ENCODE peak calls at places on chromosome 5, in seven cellular contexts. X is stimulated activated CD8-positive, alpha-beta memory T cell treated with anti-CD3 and anti-CD28 coated beads, Interleukin-12 subunit alpha, Interleukin-12 subunit beta, amount 100 ng/mL, for 1 hour; W is heart right ventricle; D is RPMI7951; A is iris pigment epithelial cell; Q is natural killer cell treated with Interleukin-12 subunit alpha and Interleukin-12 subunit beta and Interleukin-15 and Interleukin-18, amount 100 ng/mL, for 72 hours; Z is hypothalamus. N is an unnamed sample.

GRCh38 chr5:34998058-34998789 is 49.5 kb downstream of the AGXT2 start:
- DNase-seq in D (peak; percentile 70), X (no peak), A (peak; percentile 74), W (no peak), Q (no peak), Z (no peak), N (no peak)

GRCh38 chr5:106875591-106876297 is 795.0 kb downstream of the EFNA5 start:
- DNase-seq in A (peak; percentile 38), D (peak; percentile 45), Z (peak; percentile 5), Q (no peak), W (no peak), X (no peak), N (peak; percentile 33)

GRCh38 chr5:19987594-19988345 is at the start of gene CDH18:
- DNase-seq in Z (peak; percentile 58), X (no peak), Q (no peak), A (peak; percentile 51), W (no peak), D (peak; percentile 44), N (peak; percentile 24)

GRCh38 chr5:473344-474192 is 30.6 kb downstream of the EXOC3 start:
- DNase-seq in Z (no peak), D (peak; percentile 38), Q (no peak), W (no peak), X (no peak), A (peak; percentile 42), N (peak; percentile 75)

GRCh38 chr5:59126665-59127354 is 543.9 kb downstream of the RAB3C start:
- DNase-seq in Z (no peak), Q (no peak), A (peak; percentile 70), W (no peak), D (peak; percentile 54), X (no peak), N (no peak)

GRCh38 chr5:160169326-160169725 is 50.1 kb upstream of the PWWP2A start:
- DNase-seq in W (peak; percentile 41), D (peak; percentile 73), X (no peak), Z (no peak), Q (no peak), A (peak; percentile 93), N (no peak)

GRCh38 chr5:175894251-175894650 is 22.9 kb downstream of the CPLX2 start:
- DNase-seq in A (no peak), Z (no peak), X (no peak), W (no peak), Q (peak; percentile 49), D (no peak), N (no peak)

GRCh38 chr5:142915840-142916424 is 145.8 kb downstream of the ARHGAP26 start:
- DNase-seq in Q (no peak), A (peak; percentile 44), D (no peak), X (no peak), W (no peak), Z (no peak), N (no peak)

GRCh38 chr5:96651047-96651446 is 11.1 kb upstream of the CAST start:
- DNase-seq in Z (no peak), D (no peak), X (no peak), W (no peak), Q (no peak), A (no peak), N (no peak)

GRCh38 chr5:96875805-96876291 is 452 bp upstream of the ERAP2 start:
- DNase-seq in A (peak; percentile 25), D (peak; percentile 62), Q (no peak), Z (no peak), X (no peak), W (no peak), N (no peak)

GRCh38 chr5:32687167-32687831 is 23.8 kb upstream of the NPR3 start:
- DNase-seq in X (no peak), Z (no peak), D (no peak), Q (peak; percentile 28), W (peak; percentile 70), A (peak; percentile 44), N (no peak)

GRCh38 chr5:141234109-141234508 is 11.0 kb downstream of the PCDHB14 start:
- DNase-seq in A (no peak), D (peak; percentile 35), X (no peak), Q (no peak), W (no peak), Z (no peak), N (no peak)

GRCh38 chr5:176740131-176740701 is 70.1 kb upstream of the UNC5A start:
- DNase-seq in Q (no peak), Z (no peak), X (no peak), A (no peak), W (no peak), D (no peak), N (no peak)

GRCh38 chr5:87210076-87210475 is 57.6 kb upstream of the RASA1 start:
- DNase-seq in D (no peak), W (no peak), A (peak; percentile 50), Z (no peak), Q (no peak), X (no peak), N (no peak)

GRCh38 chr5:15021286-15022046 is 149.9 kb upstream of the ANKH start:
- DNase-seq in W (no peak), Q (no peak), A (peak; percentile 54), D (peak; percentile 72), Z (no peak), X (no peak), N (no peak)

GRCh38 chr5:69083412-69083811 is 10.4 kb upstream of the SLC30A5 start:
- DNase-seq in Z (no peak), Q (no peak), D (peak; percentile 42), X (no peak), A (peak; percentile 10), W (no peak), N (no peak)

GRCh38 chr5:56330167-56330566 is 97.0 kb upstream of the ANKRD55 start:
- DNase-seq in D (peak; percentile 51), X (no peak), Q (no peak), W (no peak), Z (no peak), A (no peak), N (no peak)

GRCh38 chr5:139710370-139711066 is 62.4 kb downstream of the CXXC5 start:
- DNase-seq in Z (peak; percentile 70), X (peak; percentile 25), W (peak; percentile 64), Q (no peak), D (peak; percentile 62), A (peak; percentile 65), N (peak; percentile 84)

GRCh38 chr5:143011621-143012020 is 241.4 kb downstream of the ARHGAP26 start:
- DNase-seq in A (peak; percentile 92), D (no peak), X (no peak), Q (no peak), Z (no peak), W (no peak), N (no peak)

GRCh38 chr5:14326035-14326909 is 183.1 kb downstream of the TRIO start:
- DNase-seq in A (no peak), W (no peak), Z (no peak), X (no peak), D (no peak), Q (no peak), N (no peak)

GRCh38 chr5:152332696-152333095 is 72.4 kb downstream of the NMUR2 start:
- DNase-seq in A (no peak), D (no peak), Z (no peak), X (no peak), W (no peak), Q (no peak), N (no peak)

GRCh38 chr5:14671414-14671813 is 6.9 kb downstream of the OTULIN start:
- DNase-seq in D (no peak), X (no peak), A (peak; percentile 65), Z (no peak), W (no peak), Q (no peak), N (no peak)

GRCh38 chr5:150645070-150645700 is 4.7 kb downstream of the SYNPO start:
- DNase-seq in Z (peak; percentile 47), W (peak; percentile 81), Q (no peak), X (no peak), A (peak; percentile 75), D (peak; percentile 90), N (peak; percentile 92)

GRCh38 chr5:77893225-77893860 is 117.2 kb upstream of the TBCA start:
- DNase-seq in Q (no peak), A (peak; percentile 98), W (no peak), D (peak; percentile 98), X (no peak), Z (peak; percentile 48), N (peak; percentile 42)

GRCh38 chr5:138662599-138662998 is 87.4 kb upstream of the HSPA9 start:
- DNase-seq in D (peak; percentile 35), W (no peak), Z (no peak), X (no peak), A (no peak), Q (no peak), N (no peak)

GRCh38 chr5:56449071-56449470 is 215.9 kb upstream of the ANKRD55 start:
- DNase-seq in Q (no peak), A (no peak), W (no peak), D (peak; percentile 92), X (no peak), Z (no peak), N (no peak)

GRCh38 chr5:10310073-10310779 is 2.5 kb upstream of the CMBL start:
- DNase-seq in X (no peak), A (peak; percentile 54), Q (no peak), W (no peak), D (peak; percentile 87), Z (no peak), N (no peak)